ENCODE peak calls at places on chromosome 4, in five cellular contexts. F is stimulated activated CD8-positive, alpha-beta memory T cell treated with anti-CD3 and anti-CD28 coated beads, Interleukin-4, amount 100 ng/mL, for 1 hour; O is natural killer cell treated with Interleukin-12 subunit alpha and Interleukin-12 subunit beta and Interleukin-15 and Interleukin-18, amount 100 ng/mL, for 72 hours; I is cardiac muscle cell; Z is lower leg skin. W is an unnamed sample.

GRCh38 chr4:152360045-152360410 is 175.9 kb downstream of the FBXW7 start:
- DNase-seq in I (no peak), Z (no peak), F (no peak), O (no peak), W (no peak)

GRCh38 chr4:78648639-78649363 is 97.2 kb downstream of the ANXA3 start:
- DNase-seq in I (no peak), Z (no peak), F (no peak), O (no peak), W (no peak)

GRCh38 chr4:37478151-37478550 is 208.0 kb downstream of the RELL1 start:
- DNase-seq in F (no peak), I (no peak), O (no peak), Z (no peak), W (no peak)

GRCh38 chr4:123649248-123649643 is 252.7 kb downstream of the SPRY1 start:
- DNase-seq in F (no peak), O (no peak), I (no peak), Z (no peak), W (no peak)

GRCh38 chr4:70844180-70844579 is 4.5 kb upstream of the GRSF1 start:
- DNase-seq in F (no peak), O (no peak), Z (no peak), I (no peak), W (no peak)

GRCh38 chr4:7429069-7429416 is 5.7 kb downstream of the PSAPL1 start:
- DNase-seq in F (no peak), O (no peak), Z (no peak), I (no peak), W (no peak)

GRCh38 chr4:160947653-160948052 is 1216.1 kb downstream of the FSTL5 start:
- DNase-seq in Z (no peak), O (no peak), F (no peak), I (peak), W (no peak)

GRCh38 chr4:107747748-107748486 is 27.9 kb upstream of the PAPSS1 start:
- DNase-seq in F (no peak), I (no peak), Z (no peak), O (no peak), W (no peak)

GRCh38 chr4:86935833-86936721 is 1.3 kb downstream of the AFF1 start:
- DNase-seq in I (peak), O (peak), Z (peak), F (peak), W (peak)

GRCh38 chr4:76083386-76083785 is 8.9 kb downstream of the ART3 start:
- DNase-seq in Z (no peak), I (no peak), F (no peak), O (no peak), W (no peak)

GRCh38 chr4:18248611-18249010 is 227.1 kb upstream of the LCORL start:
- DNase-seq in I (no peak), Z (no peak), F (no peak), O (no peak), W (no peak)

GRCh38 chr4:138334346-138335016 is 92.3 kb upstream of the SLC7A11 start:
- DNase-seq in F (no peak), I (no peak), Z (no peak), O (no peak), W (no peak)

GRCh38 chr4:66572949-66573348 is 902.7 kb upstream of the EPHA5 start:
- DNase-seq in F (no peak), I (no peak), O (no peak), Z (no peak), W (no peak)

GRCh38 chr4:106036334-106036733 is 141.1 kb downstream of the NPNT start:
- DNase-seq in O (no peak), I (no peak), Z (no peak), F (no peak), W (no peak)

GRCh38 chr4:7120341-7120740 is 52.5 kb upstream of the GRPEL1 start:
- DNase-seq in Z (no peak), F (no peak), I (no peak), O (no peak), W (peak)

GRCh38 chr4:101224358-101225218 is 122.7 kb downstream of the PPP3CA start:
- DNase-seq in I (no peak), Z (no peak), O (no peak), F (no peak), W (no peak)

GRCh38 chr4:107862658-107863057 is 37.9 kb downstream of the SGMS2 start:
- DNase-seq in I (no peak), Z (peak), F (no peak), O (no peak), W (no peak)

GRCh38 chr4:181822005-181822375 is 421.2 kb upstream of the TENM3 start:
- DNase-seq in F (no peak), O (no peak), Z (no peak), I (peak), W (peak)

GRCh38 chr4:2412534-2412884 is 5.9 kb downstream of the ZFYVE28 start:
- DNase-seq in Z (no peak), F (no peak), O (peak), I (no peak), W (no peak)

GRCh38 chr4:177583000-177583399 is 140.8 kb upstream of the AGA start:
- DNase-seq in Z (no peak), I (no peak), O (no peak), F (no peak), W (no peak)

GRCh38 chr4:98653890-98654867 is 4.2 kb downstream of the TSPAN5 start:
- DNase-seq in I (no peak), F (no peak), O (no peak), Z (no peak), W (no peak)

GRCh38 chr4:56727150-56727549 is 46.1 kb upstream of the HOPX start:
- DNase-seq in O (no peak), I (no peak), Z (no peak), F (no peak), W (no peak)

GRCh38 chr4:74968456-74969164 is 35.7 kb downstream of the PARM1 start:
- DNase-seq in F (no peak), Z (no peak), I (no peak), O (no peak), W (no peak)

GRCh38 chr4:113596396-113596795 is 165.1 kb downstream of the CAMK2D start:
- DNase-seq in O (no peak), Z (no peak), I (no peak), F (no peak), W (no peak)

GRCh38 chr4:13700196-13701140 is 72.9 kb upstream of the BOD1L1 start:
- DNase-seq in O (no peak), F (no peak), I (no peak), Z (no peak), W (no peak)

GRCh38 chr4:16165931-16166330 is 60.3 kb downstream of the TAPT1 start:
- DNase-seq in I (no peak), Z (no peak), F (no peak), O (no peak), W (no peak)

GRCh38 chr4:174010547-174010946 is 272.9 kb downstream of the FBXO8 start:
- DNase-seq in O (no peak), I (no peak), Z (no peak), F (no peak), W (no peak)

GRCh38 chr4:158051401-158052235 is 121.2 kb downstream of the GASK1B start:
- DNase-seq in I (no peak), O (no peak), F (no peak), Z (peak), W (no peak)